ENCODE peak calls at places on chromosomes 5 and 9, in nine cellular contexts. One of them, this sample, is unnamed.

GRCh38 chr9:34559616-34560546 is 29.6 kb downstream of the CNTFR start:
- DNase-seq in Peyer's patch: no peak
- DNase-seq in uterus: no peak
- DNase-seq in adrenal gland: peak
- DNase-seq in IMR-90: peak
- DNase-seq in HepG2: peak
- DNase-seq in body of pancreas: peak
- DNase-seq in endothelial cell of umbilical vein: peak
- DNase-seq in H54: peak
- DNase-seq in this sample: no peak

GRCh38 chr9:72150172-72150571 is 932 bp downstream of the GDA start:
- DNase-seq in Peyer's patch: no peak
- DNase-seq in uterus: no peak
- DNase-seq in adrenal gland: no peak
- DNase-seq in IMR-90: no peak
- DNase-seq in HepG2: no peak
- DNase-seq in body of pancreas: no peak
- DNase-seq in endothelial cell of umbilical vein: no peak
- DNase-seq in H54: no peak
- DNase-seq in this sample: no peak

GRCh38 chr5:151896041-151896691 is 28.5 kb downstream of the GLRA1 start:
- DNase-seq in Peyer's patch: no peak
- DNase-seq in uterus: no peak
- DNase-seq in adrenal gland: no peak
- DNase-seq in IMR-90: peak
- DNase-seq in HepG2: no peak
- DNase-seq in body of pancreas: no peak
- DNase-seq in endothelial cell of umbilical vein: no peak
- DNase-seq in H54: peak
- DNase-seq in this sample: no peak

GRCh38 chr9:127918201-127919107 is 1.6 kb upstream of the ST6GALNAC4 start:
- DNase-seq in Peyer's patch: no peak
- DNase-seq in uterus: no peak
- DNase-seq in adrenal gland: no peak
- DNase-seq in IMR-90: no peak
- DNase-seq in HepG2: no peak
- DNase-seq in body of pancreas: peak
- DNase-seq in endothelial cell of umbilical vein: peak
- DNase-seq in H54: no peak
- DNase-seq in this sample: peak

GRCh38 chr5:153256-153655 is 38.0 kb upstream of the LRRC14B start:
- DNase-seq in Peyer's patch: no peak
- DNase-seq in uterus: no peak
- DNase-seq in adrenal gland: no peak
- DNase-seq in IMR-90: peak
- DNase-seq in HepG2: no peak
- DNase-seq in body of pancreas: no peak
- DNase-seq in endothelial cell of umbilical vein: no peak
- DNase-seq in H54: no peak
- DNase-seq in this sample: no peak

GRCh38 chr5:15598294-15598902 is 98.4 kb downstream of the FBXL7 start:
- DNase-seq in Peyer's patch: no peak
- DNase-seq in uterus: no peak
- DNase-seq in adrenal gland: no peak
- DNase-seq in IMR-90: no peak
- DNase-seq in HepG2: peak
- DNase-seq in body of pancreas: no peak
- DNase-seq in endothelial cell of umbilical vein: no peak
- DNase-seq in H54: no peak
- DNase-seq in this sample: peak

GRCh38 chr9:116098476-116098875 is 55.1 kb upstream of the PAPPA start:
- DNase-seq in Peyer's patch: no peak
- DNase-seq in uterus: no peak
- DNase-seq in adrenal gland: no peak
- DNase-seq in IMR-90: no peak
- DNase-seq in HepG2: no peak
- DNase-seq in body of pancreas: no peak
- DNase-seq in endothelial cell of umbilical vein: no peak
- DNase-seq in H54: no peak
- DNase-seq in this sample: no peak

GRCh38 chr9:29740518-29740917 is 2167.2 kb upstream of the C9orf72 start:
- DNase-seq in Peyer's patch: no peak
- DNase-seq in uterus: no peak
- DNase-seq in adrenal gland: no peak
- DNase-seq in IMR-90: no peak
- DNase-seq in HepG2: no peak
- DNase-seq in body of pancreas: no peak
- DNase-seq in endothelial cell of umbilical vein: no peak
- DNase-seq in H54: no peak
- DNase-seq in this sample: peak

GRCh38 chr5:40984884-40985283 is 75.6 kb downstream of the C7 start:
- DNase-seq in Peyer's patch: no peak
- DNase-seq in uterus: no peak
- DNase-seq in adrenal gland: no peak
- DNase-seq in IMR-90: peak
- DNase-seq in HepG2: no peak
- DNase-seq in body of pancreas: no peak
- DNase-seq in endothelial cell of umbilical vein: no peak
- DNase-seq in H54: no peak
- DNase-seq in this sample: no peak

GRCh38 chr9:91423785-91424402 is at the start of gene NFIL3:
- DNase-seq in Peyer's patch: peak
- DNase-seq in uterus: peak
- DNase-seq in adrenal gland: peak
- DNase-seq in IMR-90: peak
- DNase-seq in HepG2: peak
- DNase-seq in body of pancreas: peak
- DNase-seq in endothelial cell of umbilical vein: peak
- DNase-seq in H54: peak
- DNase-seq in this sample: peak

GRCh38 chr9:91425270-91425669 is 1.6 kb upstream of the NFIL3 start:
- DNase-seq in Peyer's patch: no peak
- DNase-seq in uterus: no peak
- DNase-seq in adrenal gland: no peak
- DNase-seq in IMR-90: no peak
- DNase-seq in HepG2: no peak
- DNase-seq in body of pancreas: no peak
- DNase-seq in endothelial cell of umbilical vein: no peak
- DNase-seq in H54: no peak
- DNase-seq in this sample: peak

GRCh38 chr9:91422832-91423711 is 560 bp downstream of the NFIL3 start:
- DNase-seq in Peyer's patch: peak
- DNase-seq in uterus: peak
- DNase-seq in adrenal gland: peak
- DNase-seq in IMR-90: peak
- DNase-seq in HepG2: peak
- DNase-seq in body of pancreas: peak
- DNase-seq in endothelial cell of umbilical vein: peak
- DNase-seq in H54: peak
- DNase-seq in this sample: peak

GRCh38 chr9:91426123-91426745 is 2.6 kb upstream of the NFIL3 start:
- DNase-seq in Peyer's patch: no peak
- DNase-seq in uterus: no peak
- DNase-seq in adrenal gland: no peak
- DNase-seq in IMR-90: peak
- DNase-seq in HepG2: peak
- DNase-seq in body of pancreas: no peak
- DNase-seq in endothelial cell of umbilical vein: peak
- DNase-seq in H54: peak
- DNase-seq in this sample: peak

DNA sequence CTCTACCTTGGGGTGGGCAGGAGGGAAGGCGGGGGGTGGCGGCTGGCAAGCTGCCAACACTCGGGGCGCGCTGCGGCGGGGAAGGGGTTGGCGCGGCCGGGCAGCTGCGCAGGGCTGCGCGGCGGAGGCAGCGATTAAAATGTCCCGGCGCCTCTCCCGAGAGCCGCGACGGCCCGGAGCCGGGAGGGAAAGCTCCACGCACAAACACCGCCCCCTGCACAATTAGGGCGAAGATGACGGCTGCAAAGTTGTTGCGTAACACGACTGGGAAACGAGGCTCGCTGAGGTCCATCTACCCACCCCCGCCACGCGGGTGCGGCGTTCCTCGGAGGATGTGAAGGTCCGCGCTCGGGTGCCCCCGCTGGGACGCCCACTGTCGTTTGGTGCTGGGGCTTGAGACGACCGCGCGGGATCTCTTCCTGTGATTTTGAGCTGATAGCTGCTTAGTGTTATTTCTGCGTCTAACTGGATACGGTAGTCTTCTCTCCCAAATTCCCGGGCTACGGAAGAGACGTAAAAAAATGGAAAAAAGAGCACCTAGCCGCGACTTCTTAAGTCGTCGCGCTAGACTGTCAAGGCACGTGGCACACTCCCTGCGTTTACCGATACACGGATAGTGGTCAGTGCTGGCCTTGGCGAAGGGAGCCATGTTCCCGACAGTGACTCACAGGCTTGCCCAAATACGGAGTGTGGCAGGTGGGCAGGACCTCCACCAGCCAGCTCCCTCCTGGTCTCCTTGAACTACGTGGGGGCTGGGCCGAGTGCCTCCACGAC is 958 bp upstream of the NFIL3 start:
- DNase-seq in Peyer's patch: peak
- DNase-seq in uterus: peak
- DNase-seq in adrenal gland: peak
- DNase-seq in IMR-90: peak
- DNase-seq in HepG2: peak
- DNase-seq in body of pancreas: peak
- DNase-seq in endothelial cell of umbilical vein: peak
- DNase-seq in H54: peak
- DNase-seq in this sample: peak
- TF ChIP-seq POLR2A in Peyer's patch: peak
- TF ChIP-seq POLR2A in uterus: peak
- TF ChIP-seq POLR2A in adrenal gland: no peak
- TF ChIP-seq POLR2A in IMR-90: peak
- TF ChIP-seq POLR2A in HepG2: peak
- TF ChIP-seq POLR2A in body of pancreas: peak
- TF ChIP-seq POLR2A in endothelial cell of umbilical vein: no peak
- TF ChIP-seq POLR2A in H54: no peak
- TF ChIP-seq POLR2A in this sample: no peak

DNA sequence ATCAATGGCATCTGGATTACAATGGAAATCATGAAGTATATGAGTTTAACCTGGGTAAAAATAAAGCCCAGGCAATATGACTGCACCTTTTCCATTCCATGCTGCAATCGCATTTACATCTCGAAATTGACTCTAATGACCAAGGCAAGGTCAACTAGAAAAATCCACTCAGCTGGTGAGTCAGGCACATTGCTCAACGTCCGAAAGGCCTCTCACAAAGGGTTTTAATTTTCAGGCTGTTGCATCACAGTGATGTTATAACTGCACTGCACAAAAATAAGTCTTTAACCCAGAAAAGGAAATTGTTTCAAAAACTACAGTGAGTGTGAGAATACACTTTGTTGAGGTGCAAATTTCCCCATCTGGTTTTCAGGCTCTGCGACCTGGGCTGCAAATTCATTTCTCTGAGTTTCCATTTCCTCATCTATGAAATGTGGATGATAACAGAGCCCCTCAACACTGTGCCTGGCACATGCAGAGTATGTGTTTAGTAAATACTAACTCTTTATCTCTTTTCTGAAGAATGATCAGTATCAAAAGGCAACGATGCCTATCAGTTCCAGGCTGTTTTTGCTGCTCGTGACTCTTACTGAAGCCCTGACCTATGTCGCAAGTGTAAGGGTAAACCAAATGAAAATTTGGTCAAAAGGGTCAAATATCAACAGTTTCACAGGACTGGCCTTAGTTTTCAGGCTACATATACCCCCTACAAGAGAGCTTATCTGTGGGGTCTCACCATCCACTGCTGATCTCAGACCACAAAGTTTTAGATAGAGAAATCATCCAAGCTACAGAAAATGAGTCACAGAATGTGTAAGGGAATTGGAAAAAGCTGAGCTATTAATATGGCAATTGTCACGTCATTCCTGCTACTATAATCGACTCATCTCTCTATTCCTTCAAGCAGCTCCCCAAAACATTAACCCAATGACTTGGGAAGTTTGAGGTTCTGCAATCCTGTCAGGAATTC is 4.1 kb downstream of the NFIL3 start:
- DNase-seq in Peyer's patch: no peak
- DNase-seq in uterus: peak
- DNase-seq in adrenal gland: peak
- DNase-seq in IMR-90: peak
- DNase-seq in HepG2: peak
- DNase-seq in body of pancreas: peak
- DNase-seq in endothelial cell of umbilical vein: peak
- DNase-seq in H54: peak
- DNase-seq in this sample: peak
- TF ChIP-seq POLR2A in Peyer's patch: no peak
- TF ChIP-seq POLR2A in uterus: peak
- TF ChIP-seq POLR2A in adrenal gland: peak
- TF ChIP-seq POLR2A in IMR-90: no peak
- TF ChIP-seq POLR2A in HepG2: peak
- TF ChIP-seq POLR2A in body of pancreas: peak
- TF ChIP-seq POLR2A in endothelial cell of umbilical vein: no peak
- TF ChIP-seq POLR2A in H54: no peak
- TF ChIP-seq POLR2A in this sample: no peak

DNA sequence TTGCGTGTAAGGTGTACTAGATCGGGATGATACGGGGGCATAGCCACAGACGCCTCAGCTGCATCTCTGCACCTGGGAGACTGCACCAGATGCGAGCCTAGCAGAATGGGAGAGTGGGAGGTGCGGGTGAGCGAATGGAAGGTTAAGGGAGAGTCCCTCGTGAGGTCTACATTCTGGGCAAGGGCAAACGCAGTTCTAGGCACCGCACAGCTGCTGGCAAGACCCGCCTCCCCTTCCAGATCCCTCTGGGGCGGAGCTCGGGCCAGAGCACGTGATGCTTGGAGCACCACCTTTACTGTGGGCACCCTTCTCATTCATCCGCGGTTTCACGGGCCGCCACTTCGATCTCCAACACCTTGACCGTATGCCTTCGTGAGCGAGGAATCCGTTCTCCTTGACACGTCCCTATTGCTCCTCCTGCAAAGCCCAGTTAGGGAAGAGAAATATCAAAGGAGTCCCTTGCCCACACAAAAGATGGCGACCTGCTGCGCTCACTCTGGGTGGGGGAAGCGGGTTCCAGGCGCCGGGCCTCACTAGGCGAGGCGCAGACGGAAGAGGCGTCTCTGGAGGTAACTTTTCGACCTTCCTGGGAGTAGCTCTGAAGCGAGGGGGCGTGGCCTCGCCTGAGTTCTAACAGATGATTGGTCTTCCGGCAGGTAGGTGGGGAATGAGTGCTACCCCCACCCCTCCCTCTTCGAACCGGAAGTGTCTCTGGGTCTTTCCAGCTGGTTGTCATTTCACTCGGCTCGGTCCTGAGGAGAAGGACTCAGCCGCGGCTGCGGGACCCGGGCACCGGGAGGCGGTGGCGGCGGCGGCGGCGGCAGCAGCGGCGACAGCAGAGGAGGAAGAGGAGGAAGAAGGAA is at the start of gene CPEB4:
- DNase-seq in Peyer's patch: peak
- DNase-seq in uterus: peak
- DNase-seq in adrenal gland: peak
- DNase-seq in IMR-90: peak
- DNase-seq in HepG2: peak
- DNase-seq in body of pancreas: peak
- DNase-seq in endothelial cell of umbilical vein: peak
- DNase-seq in H54: peak
- DNase-seq in this sample: peak
- TF ChIP-seq POLR2A in Peyer's patch: peak
- TF ChIP-seq POLR2A in uterus: peak
- TF ChIP-seq POLR2A in adrenal gland: peak
- TF ChIP-seq POLR2A in IMR-90: peak
- TF ChIP-seq POLR2A in HepG2: peak
- TF ChIP-seq POLR2A in body of pancreas: peak
- TF ChIP-seq POLR2A in endothelial cell of umbilical vein: peak
- TF ChIP-seq POLR2A in H54: peak
- TF ChIP-seq POLR2A in this sample: peak

GRCh38 chr9:130026583-130027427 is 16.2 kb downstream of the FNBP1 start:
- DNase-seq in Peyer's patch: no peak
- DNase-seq in uterus: no peak
- DNase-seq in adrenal gland: no peak
- DNase-seq in IMR-90: no peak
- DNase-seq in HepG2: no peak
- DNase-seq in body of pancreas: no peak
- DNase-seq in endothelial cell of umbilical vein: no peak
- DNase-seq in H54: no peak
- DNase-seq in this sample: no peak
- TF ChIP-seq POLR2A in Peyer's patch: no peak
- TF ChIP-seq POLR2A in uterus: no peak
- TF ChIP-seq POLR2A in adrenal gland: no peak
- TF ChIP-seq POLR2A in IMR-90: no peak
- TF ChIP-seq POLR2A in HepG2: no peak
- TF ChIP-seq POLR2A in body of pancreas: no peak
- TF ChIP-seq POLR2A in endothelial cell of umbilical vein: no peak
- TF ChIP-seq POLR2A in H54: no peak
- TF ChIP-seq POLR2A in this sample: no peak